ENCODE peak calls at places on chromosomes 7 and 10, in nine cellular contexts. X, J, M, H, V, S, T, R and W are unnamed samples. For H3K36me3, the result is how much of the 10 kb centered on the place peaks cover.

GRCh38 chr7:116771640-116772039 is 90.7 kb upstream of the CAPZA2 start:
- DNase-seq in X (no peak), J (no peak), M (no peak), H (no peak), V (no peak), S (no peak), T (no peak), R (no peak), W (no peak)

GRCh38 chr10:132765435-132765834 is 20.5 kb downstream of the NKX6-2 start:
- DNase-seq in X (no peak), J (no peak), M (no peak), H (no peak), V (no peak), S (no peak), T (no peak), R (no peak), W (no peak)

GRCh38 chr7:94656925-94657731 is 1.2 kb upstream of the SGCE start:
- DNase-seq in X (peak), J (peak), M (no peak), H (peak), V (peak), S (no peak), T (peak), R (no peak), W (no peak)

GRCh38 chr7:138753611-138754010 is 44.2 kb upstream of the TMEM213 start:
- DNase-seq in X (peak), J (no peak), M (no peak), H (no peak), V (no peak), S (no peak), T (peak), R (no peak), W (no peak)

GRCh38 chr7:1181591-1181990 is 21.6 kb upstream of the ZFAND2A start:
- DNase-seq in X (no peak), J (no peak), M (no peak), H (no peak), V (no peak), S (no peak), T (no peak), R (no peak), W (no peak)

GRCh38 chr7:125450749-125451148 is 521.1 kb upstream of the POT1 start:
- DNase-seq in X (no peak), J (no peak), M (no peak), H (no peak), V (no peak), S (no peak), T (no peak), R (no peak), W (no peak)

GRCh38 chr7:44153948-44154335 is 12.8 kb upstream of the MYL7 start:
- DNase-seq in X (no peak), J (no peak), M (no peak), H (no peak), V (no peak), S (no peak), T (no peak), R (no peak), W (no peak)

GRCh38 chr7:148735967-148736366 is 37.3 kb downstream of the CUL1 start:
- DNase-seq in X (no peak), J (no peak), M (no peak), H (no peak), V (no peak), S (no peak), T (no peak), R (no peak), W (no peak)

GRCh38 chr7:81159402-81159801 is 240.6 kb upstream of the SEMA3C start:
- DNase-seq in X (no peak), J (no peak), M (no peak), H (no peak), V (peak), S (no peak), T (no peak), R (no peak), W (no peak)

GRCh38 chr7:77425151-77426051 is 9.3 kb upstream of the GSAP start:
- DNase-seq in X (no peak), J (no peak), M (no peak), H (peak), V (peak), S (no peak), T (no peak), R (no peak), W (no peak)

GRCh38 chr10:17238445-17239275 is 10.6 kb downstream of the VIM start:
- DNase-seq in X (no peak), J (no peak), M (no peak), H (peak), V (peak), S (no peak), T (no peak), R (no peak), W (no peak)

GRCh38 chr7:8284606-8285005 is 22.6 kb upstream of the ICA1 start:
- DNase-seq in X (no peak), J (no peak), M (peak), H (no peak), V (no peak), S (no peak), T (no peak), R (no peak), W (peak)

GRCh38 chr10:126583507-126584200 is 86.8 kb downstream of the C10orf90 start:
- DNase-seq in X (no peak), J (no peak), M (no peak), H (no peak), V (no peak), S (no peak), T (no peak), R (no peak), W (no peak)

GRCh38 chr10:442209-442608 is 247.3 kb downstream of the DIP2C start:
- DNase-seq in X (no peak), J (no peak), M (no peak), H (no peak), V (no peak), S (no peak), T (no peak), R (no peak), W (no peak)

GRCh38 chr10:44292390-44293002 is 92.4 kb downstream of the CXCL12 start:
- DNase-seq in X (no peak), J (no peak), M (no peak), H (no peak), V (no peak), S (no peak), T (no peak), R (no peak), W (no peak)

GRCh38 chr10:82811621-82812020 is 936.6 kb downstream of the NRG3 start:
- DNase-seq in X (no peak), J (peak), M (no peak), H (peak), V (no peak), S (no peak), T (peak), R (no peak), W (no peak)

GRCh38 chr7:100444311-100445278 is 8.3 kb upstream of the PPP1R35 start:
- DNase-seq in X (peak), J (peak), M (no peak), H (peak), V (peak), S (peak), T (no peak), R (no peak), W (no peak)

GRCh38 chr10:78894089-78894840 is 174.5 kb upstream of the ZMIZ1 start:
- DNase-seq in X (no peak), J (no peak), M (no peak), H (no peak), V (no peak), S (no peak), T (no peak), R (no peak), W (peak)

GRCh38 chr7:155804897-155805825 is 7.1 kb downstream of the SHH start:
- DNase-seq in X (peak), J (no peak), M (peak), H (peak), V (peak), S (no peak), T (peak), R (peak), W (no peak)

GRCh38 chr10:112580267-112580666 is 133.3 kb downstream of the VTI1A start:
- DNase-seq in X (no peak), J (no peak), M (no peak), H (no peak), V (no peak), S (no peak), T (no peak), R (no peak), W (no peak)

GRCh38 chr10:58810751-58811150 is 298.1 kb downstream of the BICC1 start:
- DNase-seq in X (no peak), J (no peak), M (no peak), H (no peak), V (no peak), S (no peak), T (no peak), R (no peak), W (no peak)

GRCh38 chr7:98831641-98832221 is 38.1 kb downstream of the TMEM130 start:
- DNase-seq in X (no peak), J (peak), M (no peak), H (no peak), V (peak), S (no peak), T (peak), R (no peak), W (no peak)

GRCh38 chr7:68622500-68622899 is 975.8 kb upstream of the AUTS2 start:
- DNase-seq in X (no peak), J (no peak), M (no peak), H (no peak), V (no peak), S (no peak), T (no peak), R (no peak), W (no peak)

GRCh38 chr7:133854739-133855138 is 272.4 kb upstream of the LRGUK start:
- DNase-seq in X (no peak), J (peak), M (no peak), H (peak), V (peak), S (no peak), T (no peak), R (no peak), W (no peak)

GRCh38 chr7:95772771-95773581 is 622 bp downstream of the DYNC1I1 start:
- DNase-seq in X (peak), J (no peak), M (no peak), H (peak), V (no peak), S (peak), T (peak), R (peak), W (no peak)

GRCh38 chr7:12926236-12926635 is 238.8 kb downstream of the ARL4A start:
- DNase-seq in X (no peak), J (no peak), M (no peak), H (peak), V (no peak), S (no peak), T (no peak), R (no peak), W (no peak)

GRCh38 chr7:100100420-100101015 is 679 bp downstream of the MCM7 start:
- DNase-seq in X (peak), J (peak), M (peak), H (peak), V (peak), S (peak), T (peak), R (peak), W (peak)

GRCh38 chr10:122455376-122456056 is 1.1 kb downstream of the ARMS2 start:
- DNase-seq in X (no peak), J (no peak), M (no peak), H (no peak), V (no peak), S (no peak), T (no peak), R (no peak), W (no peak)

GRCh38 chr7:22127835-22128527 is 182.3 kb upstream of the CDCA7L start:
- DNase-seq in X (no peak), J (no peak), M (no peak), H (peak), V (no peak), S (no peak), T (no peak), R (no peak), W (no peak)

GRCh38 chr7:117950601-117951278 is 77.5 kb upstream of the CTTNBP2 start:
- DNase-seq in X (no peak), J (no peak), M (no peak), H (no peak), V (no peak), S (no peak), T (no peak), R (no peak), W (no peak)

GRCh38 chr10:28139138-28139537 is 140.3 kb upstream of the ODAD2 start:
- DNase-seq in X (no peak), J (no peak), M (no peak), H (peak), V (no peak), S (no peak), T (no peak), R (no peak), W (peak)

GRCh38 chr7:33590902-33591301 is 314.4 kb upstream of the BMPER start:
- DNase-seq in X (no peak), J (no peak), M (no peak), H (peak), V (peak), S (no peak), T (no peak), R (no peak), W (no peak)

GRCh38 chr10:70480254-70480861 is 1.8 kb downstream of the PALD1 start:
- DNase-seq in X (no peak), J (peak), M (no peak), H (no peak), V (no peak), S (no peak), T (no peak), R (no peak), W (no peak)

GRCh38 chr7:69757990-69758430 is 159.7 kb downstream of the AUTS2 start:
- DNase-seq in X (no peak), J (no peak), M (no peak), H (peak), V (no peak), S (no peak), T (no peak), R (no peak), W (no peak)

GRCh38 chr10:30368065-30368718 is 19.1 kb upstream of the MTPAP start:
- DNase-seq in X (no peak), J (no peak), M (no peak), H (peak), V (no peak), S (peak), T (no peak), R (no peak), W (no peak)

GRCh38 chr10:44906476-44906875 is 4.7 kb upstream of the TMEM72 start:
- DNase-seq in X (no peak), J (no peak), M (no peak), H (no peak), V (no peak), S (no peak), T (no peak), R (no peak), W (no peak)

GRCh38 chr7:133794490-133794889 is 332.6 kb upstream of the LRGUK start:
- DNase-seq in X (no peak), J (no peak), M (no peak), H (peak), V (peak), S (no peak), T (no peak), R (no peak), W (no peak)

GRCh38 chr10:73094249-73094850 is 2.3 kb downstream of the P4HA1 start:
- DNase-seq in X (no peak), J (peak), M (no peak), H (peak), V (peak), S (no peak), T (no peak), R (no peak), W (no peak)
- H3K4me3 ChIP-seq in X (peak), J (peak), M (peak), H (peak), V (peak), S (no peak), T (peak), R (peak), W (no peak)

GRCh38 chr10:83965473-83965872 is 173.8 kb upstream of the GHITM start:
- DNase-seq in X (no peak), J (no peak), M (no peak), H (no peak), V (no peak), S (no peak), T (no peak), R (no peak), W (no peak)
- H3K27ac ChIP-seq in X (no peak), J (no peak), M (no peak), H (no peak), V (no peak), S (no peak), T (no peak), R (no peak), W (no peak)

GRCh38 chr7:140778568-140778967 is 82.1 kb downstream of the NDUFB2 start:
- DNase-seq in X (no peak), J (no peak), M (no peak), H (no peak), V (no peak), S (no peak), T (no peak), R (no peak), W (no peak)
- H3K36me3 ChIP-seq in X (under half), J (under half), M (half or more), H (half or more), V (under half), S (under half), T (under half), R (half or more), W (under half)

GRCh38 chr7:104767113-104767512 is 246.9 kb upstream of the KMT2E start:
- DNase-seq in X (no peak), J (no peak), M (no peak), H (no peak), V (no peak), S (no peak), T (no peak), R (no peak), W (no peak)

GRCh38 chr7:104767826-104768536 is 246.0 kb upstream of the KMT2E start:
- DNase-seq in X (no peak), J (no peak), M (no peak), H (no peak), V (no peak), S (no peak), T (no peak), R (no peak), W (no peak)

GRCh38 chr7:104775581-104775980 is 238.4 kb upstream of the KMT2E start:
- DNase-seq in X (no peak), J (no peak), M (no peak), H (no peak), V (no peak), S (no peak), T (no peak), R (no peak), W (no peak)

GRCh38 chr7:104772405-104772821 is 241.6 kb upstream of the KMT2E start:
- DNase-seq in X (no peak), J (no peak), M (no peak), H (no peak), V (no peak), S (no peak), T (no peak), R (no peak), W (no peak)
- H3K4me3 ChIP-seq in X (no peak), J (no peak), M (no peak), H (no peak), V (no peak), S (no peak), T (no peak), R (no peak), W (no peak)

GRCh38 chr10:50561266-50561665 is 62.5 kb downstream of the SGMS1 start:
- DNase-seq in X (no peak), J (no peak), M (no peak), H (peak), V (peak), S (no peak), T (no peak), R (no peak), W (no peak)
- H3K27ac ChIP-seq in X (peak), J (no peak), M (peak), H (no peak), V (no peak), S (peak), T (no peak), R (peak), W (peak)

GRCh38 chr7:73539709-73540108 is 17.6 kb upstream of the BAZ1B start:
- DNase-seq in X (no peak), J (no peak), M (no peak), H (no peak), V (no peak), S (no peak), T (no peak), R (no peak), W (no peak)
- H3K36me3 ChIP-seq in X (half or more), J (half or more), M (half or more), H (under half), V (half or more), S (under half), T (half or more), R (half or more), W (half or more)